ENCODE peak calls at places on chromosomes 7 and 10, in five cellular contexts. E, W, V, C and Y are unnamed samples.

GRCh38 chr10:103089493-103089892 is 103.6 kb downstream of the NT5C2 start:
- DNase-seq in E (no peak), V (no peak), W (no peak), C (no peak), Y (no peak)

GRCh38 chr7:70455925-70456324 is 676.0 kb upstream of the GALNT17 start:
- DNase-seq in W (no peak), E (no peak), C (no peak), V (no peak), Y (no peak)

GRCh38 chr7:149869291-149869650 is 4.5 kb upstream of the ATP6V0E2 start:
- DNase-seq in V (peak; percentile 29), E (peak; percentile 42), C (no peak), W (no peak), Y (no peak)

GRCh38 chr7:2929321-2930201 is 85.5 kb upstream of the GNA12 start:
- DNase-seq in C (no peak), W (peak; percentile 56), V (peak; percentile 37), E (peak; percentile 53), Y (no peak)

GRCh38 chr10:57338823-57339558 is 928.7 kb downstream of the IPMK start:
- DNase-seq in W (no peak), E (no peak), C (no peak), V (no peak), Y (peak; percentile 8)

GRCh38 chr7:106614751-106615150 is 46.2 kb downstream of the CCDC71L start:
- DNase-seq in E (no peak), V (no peak), W (no peak), C (no peak), Y (no peak)

GRCh38 chr10:47152861-47153349 is 147.1 kb upstream of the GDF10 start:
- DNase-seq in W (no peak), E (no peak), V (no peak), C (peak; percentile 22), Y (no peak)

GRCh38 chr10:18666810-18667209 is 7.6 kb downstream of the ARL5B start:
- DNase-seq in W (no peak), V (no peak), C (no peak), E (no peak), Y (no peak)

GRCh38 chr10:11654659-11655058 is 43.2 kb upstream of the USP6NL start:
- DNase-seq in W (no peak), E (peak; percentile 58), C (no peak), V (no peak), Y (no peak)

GRCh38 chr10:117541405-117541908 is 1.1 kb upstream of the EMX2 start:
- DNase-seq in V (no peak), E (peak; percentile 98), C (no peak), W (no peak), Y (no peak)

GRCh38 chr7:111682576-111683372 is 120.5 kb upstream of the IMMP2L start:
- DNase-seq in C (no peak), W (no peak), E (no peak), V (no peak), Y (no peak)

GRCh38 chr7:111107989-111108388 is 17.1 kb downstream of the LRRN3 start:
- DNase-seq in E (no peak), W (no peak), C (no peak), V (no peak), Y (no peak)

GRCh38 chr7:45681596-45682357 is 107.6 kb downstream of the ADCY1 start:
- DNase-seq in E (no peak), W (no peak), C (no peak), V (no peak), Y (no peak)

GRCh38 chr7:149787428-149788299 is 14.3 kb upstream of the ZNF467 start:
- DNase-seq in C (no peak), V (no peak), W (no peak), E (no peak), Y (no peak)

GRCh38 chr10:88800152-88801125 is 2.1 kb upstream of the LIPM start:
- DNase-seq in C (no peak), E (no peak), W (no peak), V (no peak), Y (no peak)

GRCh38 chr7:155609185-155609584 is 35.3 kb upstream of the RBM33 start:
- DNase-seq in W (no peak), C (no peak), V (no peak), E (peak; percentile 61), Y (no peak)

GRCh38 chr7:151251328-151251925 is 2.9 kb upstream of the SMARCD3 start:
- DNase-seq in E (no peak), C (no peak), V (no peak), W (peak; percentile 81), Y (no peak)

GRCh38 chr10:3046941-3047621 is 20.3 kb upstream of the PFKP start:
- DNase-seq in V (no peak), C (no peak), W (no peak), E (no peak), Y (no peak)

GRCh38 chr7:16695621-16696237 is 49.7 kb downstream of the BZW2 start:
- DNase-seq in V (no peak), C (peak; percentile 48), W (no peak), E (no peak), Y (no peak)

GRCh38 chr7:20218261-20218660 is 1.1 kb upstream of the MACC1 start:
- DNase-seq in C (no peak), V (no peak), W (no peak), E (no peak), Y (no peak)

GRCh38 chr7:20219062-20219445 is 1.9 kb upstream of the MACC1 start:
- DNase-seq in W (no peak), E (no peak), C (no peak), V (no peak), Y (no peak)

GRCh38 chr7:20220824-20221547 is 3.8 kb upstream of the MACC1 start:
- DNase-seq in C (no peak), W (no peak), E (no peak), V (no peak), Y (no peak)

GRCh38 chr7:20220293-20220755 is 3.1 kb upstream of the MACC1 start:
- DNase-seq in W (no peak), E (no peak), V (no peak), C (no peak), Y (no peak)

DNA sequence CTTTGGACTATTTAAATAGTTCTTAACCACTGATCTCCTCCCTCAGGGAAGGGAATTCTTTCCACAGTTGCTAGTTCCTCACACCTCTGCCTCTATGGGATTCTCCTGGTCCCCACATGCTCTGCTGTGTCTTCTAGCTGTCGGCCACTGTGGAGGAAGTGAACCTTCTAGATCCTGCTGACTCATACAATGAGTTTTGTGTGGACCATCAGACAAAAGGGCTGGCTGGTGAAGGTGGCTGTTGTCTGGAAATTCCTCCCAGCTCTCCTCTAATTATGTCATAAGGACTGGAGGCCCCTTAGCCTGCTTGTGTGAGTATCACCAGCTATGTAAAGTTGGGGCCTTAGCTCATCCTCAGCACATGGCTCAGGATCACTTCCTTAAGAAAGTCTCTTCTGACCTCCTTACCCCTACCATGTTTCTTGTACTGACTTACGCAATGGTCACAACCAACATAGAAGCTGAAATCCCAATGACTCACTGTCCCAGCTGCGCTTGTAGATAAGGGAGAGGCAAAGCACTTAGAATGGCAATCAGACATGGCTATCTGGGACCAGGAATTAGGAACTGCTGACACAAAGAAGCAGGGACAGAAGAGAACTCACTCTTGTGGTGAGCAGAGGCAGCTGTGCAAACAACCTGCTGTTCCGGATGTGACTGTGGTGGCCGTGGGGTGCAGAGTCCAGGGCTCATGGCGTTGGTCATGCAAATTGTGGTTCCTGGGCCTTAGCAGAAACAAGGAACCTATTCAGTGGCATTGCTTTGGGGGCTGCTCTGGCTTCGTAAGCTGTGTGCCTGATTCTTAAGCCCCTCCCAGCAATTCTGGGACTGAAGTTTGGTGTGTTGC is 2.5 kb upstream of the MACC1 start:
- DNase-seq in V (peak; percentile 78), W (peak; percentile 80), E (peak; percentile 86), C (no peak), Y (no peak)
- TF ChIP-seq POLR2A in V (no peak), W (no peak), E (no peak), C (no peak), Y (no peak)

GRCh38 chr10:62637249-62638061 is 167.1 kb upstream of the ADO start:
- DNase-seq in W (no peak), E (no peak), V (no peak), C (no peak), Y (no peak)
- TF ChIP-seq POLR2A in W (no peak), E (no peak), V (no peak), C (no peak), Y (peak; percentile 43)

GRCh38 chr10:50396491-50397311 is 145.4 kb upstream of the ASAH2 start:
- DNase-seq in V (no peak), W (no peak), C (no peak), E (no peak), Y (no peak)

GRCh38 chr10:50398383-50398782 is 147.1 kb upstream of the ASAH2 start:
- DNase-seq in W (no peak), C (no peak), E (no peak), V (no peak), Y (no peak)

GRCh38 chr10:50395279-50395678 is 144.0 kb upstream of the ASAH2 start:
- DNase-seq in W (no peak), E (no peak), C (no peak), V (no peak), Y (no peak)

GRCh38 chr10:50398823-50399222 is 147.5 kb upstream of the ASAH2 start:
- DNase-seq in C (no peak), V (no peak), W (no peak), E (no peak), Y (no peak)

GRCh38 chr10:50397312-50398140 is 146.2 kb upstream of the ASAH2 start:
- DNase-seq in W (no peak), E (no peak), C (no peak), V (no peak), Y (no peak)
- TF ChIP-seq POLR2A in W (no peak), E (no peak), C (no peak), V (no peak), Y (no peak)

DNA sequence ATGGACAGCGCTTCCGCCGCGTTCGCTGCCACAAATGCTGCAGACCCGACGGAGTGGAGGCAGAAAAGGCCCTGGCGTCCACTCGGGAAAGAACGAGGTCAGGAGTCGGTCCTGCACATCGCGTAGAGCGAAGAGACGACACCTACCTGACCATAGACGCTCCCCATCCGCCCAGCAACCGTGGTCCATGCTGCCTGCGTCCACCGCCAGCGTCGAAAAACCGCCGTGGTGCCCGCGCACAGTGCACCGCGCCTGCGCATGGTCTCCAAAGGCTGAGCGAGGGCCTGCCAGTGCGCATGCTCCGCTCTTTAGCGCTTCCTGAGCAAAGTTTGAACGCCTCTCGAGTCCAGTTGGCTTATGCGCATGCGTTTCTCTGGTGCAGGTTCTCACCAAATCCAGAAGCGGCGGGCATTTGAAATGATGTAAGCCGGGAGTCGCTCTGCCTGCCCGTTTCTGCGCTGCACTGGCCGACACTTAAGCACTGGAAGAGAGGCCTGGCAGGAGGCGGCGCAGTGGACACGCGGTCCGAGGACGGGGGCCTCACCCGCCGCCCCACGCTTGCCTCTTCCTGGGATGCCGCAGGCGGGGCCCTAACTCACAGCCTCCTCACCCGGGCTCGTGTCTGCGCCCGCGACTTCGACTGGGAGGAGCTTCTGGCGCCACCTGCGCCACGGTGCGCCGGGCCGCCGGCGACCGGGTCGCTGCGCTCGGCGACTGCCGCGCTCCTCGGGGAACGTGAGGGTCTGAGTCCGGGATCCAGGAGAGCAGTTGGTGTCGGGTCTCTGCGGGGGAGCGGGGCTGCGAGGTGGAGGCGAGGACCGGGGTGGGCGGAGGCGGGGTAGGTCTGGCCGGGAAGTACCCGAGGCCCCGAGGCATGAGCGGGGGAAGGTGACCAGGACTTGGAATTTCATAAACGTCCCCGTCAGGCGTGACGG is at the start of gene FAM24B:
- DNase-seq in C (peak; percentile 88), V (peak; percentile 95), E (peak; percentile 97), W (peak; percentile 98), Y (peak; percentile 55)
- TF ChIP-seq POLR2A in C (no peak), V (no peak), E (no peak), W (no peak), Y (no peak)

GRCh38 chr10:74000892-74001669 is 3.2 kb downstream of the VCL start:
- DNase-seq in V (no peak), W (no peak), C (no peak), E (no peak), Y (no peak)
- TF ChIP-seq POLR2A in V (no peak), W (no peak), C (no peak), E (no peak), Y (no peak)